ENCODE peak calls at places on chromosomes 2 and 18, in six cellular contexts. V, U, J, G, A and S are unnamed samples.

GRCh38 chr2:9805435-9806297 is 37.6 kb upstream of the TAF1B start:
- DNase-seq in J (no peak), G (no peak), A (no peak), U (peak), V (no peak), S (no peak)

GRCh38 chr18:64806232-64806631 is 657.3 kb upstream of the LINC00305 start:
- DNase-seq in J (no peak), U (no peak), A (no peak), G (no peak), V (no peak), S (no peak)

GRCh38 chr18:49021433-49022129 is 70.8 kb upstream of the SMAD7 start:
- DNase-seq in V (no peak), U (peak), G (peak), J (peak), A (peak), S (peak)

GRCh38 chr18:51149605-51150429 is 47.7 kb downstream of the MEX3C start:
- DNase-seq in V (no peak), J (no peak), A (no peak), U (no peak), G (no peak), S (no peak)

GRCh38 chr2:75464348-75464946 is 96.3 kb downstream of the EVA1A start:
- DNase-seq in V (peak), U (peak), G (peak), J (peak), A (no peak), S (no peak)

GRCh38 chr18:62720048-62720447 is 4.7 kb downstream of the PHLPP1 start:
- DNase-seq in J (no peak), G (no peak), U (no peak), V (no peak), A (no peak), S (no peak)

GRCh38 chr2:121284424-121285076 is 452 bp downstream of the TFCP2L1 start:
- DNase-seq in J (no peak), A (peak), V (peak), G (no peak), U (peak), S (no peak)

GRCh38 chr2:55916473-55917049 is 7.0 kb downstream of the EFEMP1 start:
- DNase-seq in J (no peak), A (no peak), V (no peak), G (no peak), U (no peak), S (no peak)

GRCh38 chr18:74414951-74415515 is 42.1 kb downstream of the DIPK1C start:
- DNase-seq in G (no peak), U (no peak), A (no peak), V (no peak), J (no peak), S (no peak)

GRCh38 chr2:106096446-106097369 is 97.4 kb downstream of the UXS1 start:
- DNase-seq in J (no peak), A (no peak), U (no peak), G (no peak), V (no peak), S (no peak)

GRCh38 chr2:241458687-241459086 is 49.7 kb downstream of the STK25 start:
- DNase-seq in G (no peak), A (no peak), V (no peak), U (no peak), J (no peak), S (no peak)
- TF ChIP-seq CHD2 in G (no peak), A (no peak), V (no peak), U (no peak), J (no peak), S (no peak)

GRCh38 chr2:100592226-100592625 is 29.4 kb downstream of the PDCL3 start:
- DNase-seq in J (no peak), V (no peak), U (no peak), A (no peak), G (no peak), S (no peak)
- TF ChIP-seq CHD2 in J (no peak), V (no peak), U (no peak), A (no peak), G (no peak), S (no peak)

GRCh38 chr2:46490521-46491141 is 11.3 kb downstream of the TMEM247 start:
- DNase-seq in G (no peak), V (no peak), A (peak), J (no peak), U (no peak), S (no peak)
- TF ChIP-seq CHD2 in G (no peak), V (no peak), A (no peak), J (no peak), U (no peak), S (no peak)

DNA sequence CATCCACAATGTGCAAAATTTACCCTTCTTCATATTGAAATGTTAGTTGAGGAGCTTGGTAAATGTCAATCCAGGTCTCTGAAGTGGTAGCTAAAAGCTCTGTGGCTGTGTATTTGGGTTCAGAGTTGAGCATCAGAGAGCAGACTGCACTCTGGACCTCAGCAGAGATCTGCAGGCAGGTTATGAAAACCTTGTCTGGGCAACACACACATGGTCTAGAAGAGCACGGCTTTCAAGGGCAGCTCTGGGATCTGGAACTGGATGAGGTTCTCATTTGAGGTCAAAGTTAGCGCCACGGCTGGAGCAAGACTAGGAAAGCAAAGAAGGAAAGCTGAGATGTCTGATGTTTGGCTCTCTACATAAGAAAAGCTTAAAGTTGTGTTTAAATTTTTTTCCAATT is 243.0 kb downstream of the SH3BP4 start:
- DNase-seq in U (no peak), V (no peak), A (no peak), J (no peak), G (no peak), S (no peak)
- TF ChIP-seq CHD2 in U (no peak), V (no peak), A (no peak), J (no peak), G (no peak), S (no peak)

GRCh38 chr2:18949871-18950597 is 360.7 kb upstream of the NT5C1B start:
- DNase-seq in J (no peak), G (no peak), A (no peak), V (peak), U (peak), S (no peak)
- TF ChIP-seq CHD2 in J (no peak), G (no peak), A (no peak), V (no peak), U (no peak), S (no peak)

DNA sequence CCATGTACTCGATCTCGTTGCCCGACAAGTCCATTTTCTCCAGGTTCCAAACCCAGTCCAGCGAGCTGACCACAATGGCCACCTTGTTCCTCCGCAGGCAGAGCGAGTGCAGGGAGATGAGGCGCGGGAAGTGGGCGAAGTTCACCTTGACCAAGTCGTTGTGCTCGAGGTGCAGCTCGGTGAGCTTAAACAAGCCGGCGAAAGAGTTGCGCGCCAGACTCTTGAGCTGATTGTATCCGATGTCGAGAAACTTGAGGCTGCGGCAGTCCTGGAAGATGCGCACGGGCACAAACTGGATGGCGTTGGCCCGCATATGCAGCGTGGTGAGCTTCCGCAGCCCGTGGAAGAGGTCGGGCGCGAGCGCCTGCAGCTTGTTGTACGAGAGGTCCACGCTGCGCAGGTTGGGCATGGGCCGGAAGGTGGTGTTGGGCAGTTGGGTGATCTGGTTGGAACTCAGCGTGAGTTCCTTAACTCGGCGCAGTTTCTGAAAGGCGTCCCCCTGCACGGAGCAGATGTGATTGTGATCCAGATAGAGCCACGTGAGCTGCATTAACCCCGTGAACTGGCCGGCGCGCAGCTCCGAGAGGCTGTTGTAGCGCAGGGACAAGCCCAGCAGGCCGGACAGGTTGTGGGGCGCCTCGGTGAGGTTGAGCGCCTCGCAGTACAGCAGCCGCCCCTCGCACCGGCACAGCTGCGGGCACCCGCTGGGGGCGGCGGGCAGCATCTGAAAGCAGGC is 1.4 kb downstream of the LRRTM1 start:
- DNase-seq in U (peak), A (peak), V (no peak), G (no peak), J (peak), S (no peak)
- TF ChIP-seq CHD2 in U (no peak), A (no peak), V (no peak), G (no peak), J (no peak), S (no peak)